ENCODE peak calls at places on chromosomes 11 and 22, in four cellular contexts. One of them, this sample, is unnamed.

GRCh38 chr11:9231848-9232177 is 33.3 kb downstream of the DENND5A start:
- DNase-seq in PC-9: no peak
- DNase-seq in cardiac muscle cell: peak
- DNase-seq in CD8-positive, alpha-beta memory T cell: no peak
- DNase-seq in this sample: no peak

GRCh38 chr11:93820847-93821246 is 29.6 kb downstream of the VSTM5 start:
- DNase-seq in PC-9: no peak
- DNase-seq in cardiac muscle cell: no peak
- DNase-seq in CD8-positive, alpha-beta memory T cell: no peak
- DNase-seq in this sample: no peak

GRCh38 chr11:32033067-32033466 is 57.8 kb upstream of the RCN1 start:
- DNase-seq in PC-9: no peak
- DNase-seq in cardiac muscle cell: peak
- DNase-seq in CD8-positive, alpha-beta memory T cell: no peak
- DNase-seq in this sample: no peak

GRCh38 chr11:119481667-119482400 is 58.9 kb upstream of the THY1 start:
- DNase-seq in PC-9: no peak
- DNase-seq in cardiac muscle cell: no peak
- DNase-seq in CD8-positive, alpha-beta memory T cell: no peak
- DNase-seq in this sample: peak

GRCh38 chr11:10109836-10110235 is 184.2 kb downstream of the SBF2 start:
- DNase-seq in PC-9: no peak
- DNase-seq in cardiac muscle cell: peak
- DNase-seq in CD8-positive, alpha-beta memory T cell: no peak
- DNase-seq in this sample: no peak

GRCh38 chr22:35022291-35022690 is 43.7 kb upstream of the ISX start:
- DNase-seq in PC-9: no peak
- DNase-seq in cardiac muscle cell: no peak
- DNase-seq in CD8-positive, alpha-beta memory T cell: no peak
- DNase-seq in this sample: no peak

GRCh38 chr22:50425179-50425916 is 49.5 kb downstream of the SBF1 start:
- DNase-seq in PC-9: no peak
- DNase-seq in cardiac muscle cell: no peak
- DNase-seq in CD8-positive, alpha-beta memory T cell: no peak
- DNase-seq in this sample: no peak

GRCh38 chr11:48116843-48117242 is 99.8 kb upstream of the OR4B1 start:
- DNase-seq in PC-9: no peak
- DNase-seq in cardiac muscle cell: peak
- DNase-seq in CD8-positive, alpha-beta memory T cell: no peak
- DNase-seq in this sample: no peak

GRCh38 chr22:46049726-46050450 is 72.9 kb upstream of the WNT7B start:
- DNase-seq in PC-9: no peak
- DNase-seq in cardiac muscle cell: no peak
- DNase-seq in CD8-positive, alpha-beta memory T cell: no peak
- DNase-seq in this sample: peak
- H3K27ac ChIP-seq in PC-9: no peak
- H3K27ac ChIP-seq in cardiac muscle cell: no peak
- H3K27ac ChIP-seq in CD8-positive, alpha-beta memory T cell: no peak
- H3K27ac ChIP-seq in this sample: peak

GRCh38 chr11:20049231-20049630 is 111.0 kb downstream of the DBX1 start:
- DNase-seq in PC-9: no peak
- DNase-seq in cardiac muscle cell: peak
- DNase-seq in CD8-positive, alpha-beta memory T cell: no peak
- DNase-seq in this sample: no peak

GRCh38 chr11:20050048-20050447 is 110.2 kb downstream of the DBX1 start:
- DNase-seq in PC-9: no peak
- DNase-seq in cardiac muscle cell: no peak
- DNase-seq in CD8-positive, alpha-beta memory T cell: no peak
- DNase-seq in this sample: no peak

GRCh38 chr11:20048246-20048645 is 112.0 kb downstream of the DBX1 start:
- DNase-seq in PC-9: no peak
- DNase-seq in cardiac muscle cell: no peak
- DNase-seq in CD8-positive, alpha-beta memory T cell: no peak
- DNase-seq in this sample: no peak

GRCh38 chr11:20047755-20048154 is 112.5 kb downstream of the DBX1 start:
- DNase-seq in PC-9: no peak
- DNase-seq in cardiac muscle cell: no peak
- DNase-seq in CD8-positive, alpha-beta memory T cell: no peak
- DNase-seq in this sample: no peak

GRCh38 chr11:20048707-20049106 is 111.6 kb downstream of the DBX1 start:
- DNase-seq in PC-9: no peak
- DNase-seq in cardiac muscle cell: no peak
- DNase-seq in CD8-positive, alpha-beta memory T cell: no peak
- DNase-seq in this sample: no peak
- H3K27ac ChIP-seq in PC-9: no peak
- H3K27ac ChIP-seq in cardiac muscle cell: peak
- H3K27ac ChIP-seq in CD8-positive, alpha-beta memory T cell: no peak
- H3K27ac ChIP-seq in this sample: no peak

GRCh38 chr11:134032031-134032430 is 36.8 kb upstream of the JAM3 start:
- DNase-seq in PC-9: no peak
- DNase-seq in cardiac muscle cell: no peak
- DNase-seq in CD8-positive, alpha-beta memory T cell: no peak
- DNase-seq in this sample: no peak

GRCh38 chr11:134032501-134033091 is 36.3 kb upstream of the JAM3 start:
- DNase-seq in PC-9: no peak
- DNase-seq in cardiac muscle cell: no peak
- DNase-seq in CD8-positive, alpha-beta memory T cell: no peak
- DNase-seq in this sample: peak

GRCh38 chr11:134034496-134035381 is 34.1 kb upstream of the JAM3 start:
- DNase-seq in PC-9: no peak
- DNase-seq in cardiac muscle cell: no peak
- DNase-seq in CD8-positive, alpha-beta memory T cell: no peak
- DNase-seq in this sample: peak

GRCh38 chr11:134033276-134033675 is 35.6 kb upstream of the JAM3 start:
- DNase-seq in PC-9: no peak
- DNase-seq in cardiac muscle cell: no peak
- DNase-seq in CD8-positive, alpha-beta memory T cell: no peak
- DNase-seq in this sample: no peak

DNA sequence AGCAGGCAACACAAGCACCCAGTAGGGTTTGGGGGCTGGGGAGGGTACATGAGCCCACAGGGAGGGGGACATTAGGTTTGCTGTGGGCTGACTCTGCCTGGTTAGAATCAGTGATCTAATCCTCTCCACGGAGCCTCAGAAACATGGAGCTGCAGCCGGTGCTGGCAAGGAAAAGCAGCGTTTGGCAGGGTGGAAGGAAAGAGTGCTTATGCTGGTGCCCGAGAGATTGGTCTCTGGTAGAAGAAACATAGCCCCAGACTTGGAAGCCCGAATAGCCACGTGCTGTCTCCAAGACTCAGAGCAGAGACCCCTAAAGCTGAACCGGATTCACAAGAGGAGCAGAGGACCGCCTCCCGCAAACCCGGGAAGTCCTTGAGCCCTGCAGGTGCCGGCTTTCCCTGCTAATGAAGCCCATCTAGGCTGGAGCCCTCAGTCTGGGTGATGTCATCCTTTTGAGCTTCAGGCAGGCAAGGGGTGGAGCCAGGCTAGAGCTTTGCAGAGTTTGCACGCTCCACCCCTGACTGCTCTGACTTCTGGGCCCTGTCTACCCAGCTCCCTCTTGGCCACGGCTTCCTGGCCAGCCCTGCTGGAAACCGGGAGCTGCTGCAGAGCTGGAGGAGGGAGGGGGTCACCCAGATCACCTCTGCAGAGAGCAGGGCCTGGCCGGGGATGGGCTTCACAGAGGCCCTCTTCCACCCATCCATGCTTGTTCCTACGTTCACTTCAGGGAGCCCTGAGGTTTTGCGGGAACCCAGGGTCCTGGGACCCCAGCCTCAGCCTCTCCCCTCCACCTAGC is 35.0 kb upstream of the JAM3 start:
- DNase-seq in PC-9: no peak
- DNase-seq in cardiac muscle cell: peak
- DNase-seq in CD8-positive, alpha-beta memory T cell: peak
- DNase-seq in this sample: peak
- H3K27ac ChIP-seq in PC-9: no peak
- H3K27ac ChIP-seq in cardiac muscle cell: no peak
- H3K27ac ChIP-seq in CD8-positive, alpha-beta memory T cell: no peak
- H3K27ac ChIP-seq in this sample: peak

GRCh38 chr11:65473275-65473860 is 25.5 kb upstream of the MALAT1 start:
- DNase-seq in PC-9: no peak
- DNase-seq in cardiac muscle cell: no peak
- DNase-seq in CD8-positive, alpha-beta memory T cell: no peak
- DNase-seq in this sample: no peak
- H3K27ac ChIP-seq in PC-9: peak
- H3K27ac ChIP-seq in cardiac muscle cell: peak
- H3K27ac ChIP-seq in CD8-positive, alpha-beta memory T cell: peak
- H3K27ac ChIP-seq in this sample: no peak

DNA sequence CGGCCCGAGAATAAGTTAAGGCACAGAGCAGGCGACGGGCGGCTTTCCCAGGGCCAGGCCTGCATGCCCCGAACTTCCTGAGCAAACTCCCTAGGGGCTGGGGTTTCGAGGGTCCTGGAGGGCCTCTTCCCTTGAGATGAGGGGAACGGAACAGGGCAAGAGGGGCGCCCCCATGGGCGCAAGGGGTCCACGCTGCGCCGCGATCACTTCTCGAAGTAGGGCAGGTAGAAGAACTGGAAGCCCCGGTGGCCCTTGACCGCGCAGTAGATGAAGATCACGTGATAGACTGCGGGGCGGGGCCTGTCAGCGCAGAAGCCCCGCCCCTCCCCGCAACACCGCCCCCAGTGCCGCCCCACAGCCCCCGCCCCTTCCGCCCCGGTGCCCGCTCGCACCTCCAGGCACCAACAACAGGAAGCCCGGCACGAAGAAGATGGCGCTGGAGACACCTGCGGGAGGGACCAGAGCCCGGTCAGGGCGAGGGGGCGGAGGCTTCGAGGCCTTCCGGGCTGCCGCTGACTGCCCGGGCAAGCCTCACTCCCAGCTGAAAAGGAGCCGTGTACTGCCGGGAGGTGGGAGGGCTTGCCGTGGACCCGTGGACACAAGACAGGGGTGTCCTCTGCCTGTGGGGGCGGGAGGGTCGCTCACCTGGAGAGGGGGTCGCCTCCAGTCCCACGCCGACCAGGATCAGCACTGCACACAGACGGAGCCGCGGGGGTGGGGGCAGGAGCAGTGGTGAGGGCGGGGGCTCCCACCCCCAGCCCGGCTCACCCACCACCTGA is 4.5 kb downstream of the TMEM134 start:
- DNase-seq in PC-9: peak
- DNase-seq in cardiac muscle cell: peak
- DNase-seq in CD8-positive, alpha-beta memory T cell: peak
- DNase-seq in this sample: peak
- H3K27ac ChIP-seq in PC-9: peak
- H3K27ac ChIP-seq in cardiac muscle cell: peak
- H3K27ac ChIP-seq in CD8-positive, alpha-beta memory T cell: peak
- H3K27ac ChIP-seq in this sample: peak

DNA sequence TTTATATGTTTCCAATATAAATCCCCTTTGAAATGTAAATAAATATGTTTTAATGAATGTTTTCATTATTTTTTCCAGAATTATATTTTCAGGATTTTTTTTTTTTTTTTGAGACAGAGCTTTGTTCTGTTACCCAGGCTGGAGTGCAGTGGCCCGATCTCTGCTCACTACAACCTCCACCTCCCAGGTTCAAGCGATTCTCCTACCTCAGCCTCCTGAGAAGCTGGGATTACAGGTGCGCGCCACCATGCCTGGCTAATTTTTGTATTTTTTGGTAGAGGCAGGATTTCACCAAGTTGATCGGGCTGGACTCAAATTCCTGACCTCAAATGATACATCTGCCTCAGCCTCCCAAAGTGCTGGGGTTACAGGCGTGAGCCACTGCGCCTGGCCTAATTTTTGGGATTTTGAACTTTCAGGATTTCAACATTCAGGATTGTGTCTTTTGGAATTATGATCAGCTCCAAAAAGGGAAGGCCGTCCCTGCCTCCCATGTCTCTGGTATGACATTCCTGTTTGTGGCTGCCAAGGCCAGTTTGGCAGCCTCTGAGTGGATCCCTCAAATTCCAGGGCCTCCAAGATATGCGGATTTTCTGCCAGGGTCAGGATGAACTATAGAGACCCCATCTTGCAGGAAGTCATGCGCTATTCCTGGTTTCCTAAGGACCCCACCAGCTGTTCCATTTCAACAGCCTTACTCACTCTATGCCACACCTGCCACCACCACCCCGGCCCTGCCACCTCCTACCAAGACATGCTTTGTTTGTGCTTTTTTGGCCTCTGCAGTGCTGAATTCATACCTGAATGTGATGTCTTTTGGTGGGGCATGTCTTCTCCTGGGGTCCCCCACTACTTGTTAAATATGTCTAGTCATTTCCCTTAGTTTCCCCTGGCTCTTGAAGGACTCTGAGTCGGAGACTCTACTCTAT is 21.9 kb upstream of the TMPRSS4 start:
- DNase-seq in PC-9: no peak
- DNase-seq in cardiac muscle cell: no peak
- DNase-seq in CD8-positive, alpha-beta memory T cell: no peak
- DNase-seq in this sample: peak
- H3K27ac ChIP-seq in PC-9: no peak
- H3K27ac ChIP-seq in cardiac muscle cell: no peak
- H3K27ac ChIP-seq in CD8-positive, alpha-beta memory T cell: no peak
- H3K27ac ChIP-seq in this sample: no peak